ENCODE peak calls at places on chromosomes 16 and 17, in seven cellular contexts. S, Q, C, O, W, U and F are unnamed samples.

GRCh38 chr16:56350491-56351405 is 74.6 kb downstream of the AMFR start:
- DNase-seq in S (no peak), Q (no peak), C (no peak), O (no peak), W (no peak), U (no peak), F (no peak)

GRCh38 chr17:43399839-43400328 is 1.1 kb downstream of the ARL4D start:
- DNase-seq in S (no peak), Q (no peak), C (no peak), O (no peak), W (peak; percentile 12), U (peak; percentile 42), F (no peak)

GRCh38 chr17:21242780-21243515 is 10.3 kb downstream of the NATD1 start:
- DNase-seq in S (no peak), Q (no peak), C (no peak), O (peak; percentile 54), W (no peak), U (no peak), F (no peak)

GRCh38 chr16:19907161-19907992 is 22.7 kb upstream of the GPRC5B start:
- DNase-seq in S (peak; percentile 47), Q (peak; percentile 84), C (peak; percentile 82), O (peak; percentile 47), W (peak; percentile 39), U (peak; percentile 41), F (peak; percentile 59)

GRCh38 chr16:66605177-66605999 is 884 bp downstream of the CMTM3 start:
- DNase-seq in S (peak; percentile 63), Q (peak; percentile 80), C (peak; percentile 45), O (peak; percentile 73), W (peak; percentile 16), U (peak; percentile 71), F (peak; percentile 72)

GRCh38 chr17:40622509-40622928 is 25.1 kb downstream of the SMARCE1 start:
- DNase-seq in S (no peak), Q (no peak), C (no peak), O (no peak), W (no peak), U (no peak), F (no peak)

GRCh38 chr16:9050102-9050830 is 41.2 kb upstream of the HAPSTR1 start:
- DNase-seq in S (peak; percentile 10), Q (no peak), C (peak; percentile 36), O (no peak), W (peak; percentile 24), U (no peak), F (no peak)

GRCh38 chr17:47221154-47221553 is 12.0 kb downstream of the MYL4 start:
- DNase-seq in S (no peak), Q (no peak), C (no peak), O (no peak), W (no peak), U (no peak), F (no peak)

GRCh38 chr17:60641810-60642220 is 35.8 kb upstream of the BCAS3 start:
- DNase-seq in S (peak; percentile 71), Q (peak; percentile 85), C (peak; percentile 87), O (peak; percentile 78), W (peak; percentile 71), U (peak; percentile 62), F (peak; percentile 81)

GRCh38 chr16:3112058-3112880 is at the start of gene ZNF205:
- DNase-seq in S (peak; percentile 74), Q (peak; percentile 85), C (peak; percentile 78), O (peak; percentile 79), W (peak; percentile 62), U (peak; percentile 83), F (peak; percentile 76)

GRCh38 chr16:85265789-85266188 is 153.5 kb upstream of the CIBAR2 start:
- DNase-seq in S (no peak), Q (no peak), C (no peak), O (no peak), W (no peak), U (no peak), F (no peak)

GRCh38 chr17:6893382-6894205 is 62.1 kb upstream of the TEKT1 start:
- DNase-seq in S (no peak), Q (no peak), C (no peak), O (no peak), W (no peak), U (no peak), F (no peak)

GRCh38 chr17:16516594-16517018 is 24.6 kb upstream of the LRRC75A start:
- DNase-seq in S (peak; percentile 85), Q (peak; percentile 83), C (peak; percentile 74), O (peak; percentile 49), W (peak; percentile 28), U (peak; percentile 26), F (peak; percentile 73)

GRCh38 chr16:56137269-56137668 is 54.0 kb upstream of the GNAO1 start:
- DNase-seq in S (no peak), Q (no peak), C (no peak), O (no peak), W (no peak), U (no peak), F (no peak)

GRCh38 chr16:47503936-47504335 is 42.8 kb downstream of the PHKB start:
- DNase-seq in S (peak; percentile 55), Q (no peak), C (no peak), O (no peak), W (peak; percentile 23), U (no peak), F (no peak)

GRCh38 chr17:42341568-42341967 is 46.7 kb downstream of the STAT3 start:
- DNase-seq in S (no peak), Q (no peak), C (no peak), O (no peak), W (no peak), U (no peak), F (no peak)
- H3K4me1 ChIP-seq in S (peaks cover 5% of the 10 kb centered on the region), Q (peaks cover 19% of the 10 kb centered on the region), C (peaks cover 14% of the 10 kb centered on the region), O (peaks cover 18% of the 10 kb centered on the region), W (no peaks in the 10 kb centered on the region), U (no peaks in the 10 kb centered on the region), F (peaks cover 9% of the 10 kb centered on the region)

GRCh38 chr17:36999475-36999874 is 50.7 kb downstream of the AATF start:
- DNase-seq in S (no peak), Q (no peak), C (no peak), O (no peak), W (no peak), U (no peak), F (no peak)

GRCh38 chr17:36989173-36989572 is 40.4 kb downstream of the AATF start:
- DNase-seq in S (no peak), Q (no peak), C (no peak), O (no peak), W (no peak), U (no peak), F (no peak)

GRCh38 chr17:36992701-36993100 is 43.9 kb downstream of the AATF start:
- DNase-seq in S (no peak), Q (no peak), C (no peak), O (no peak), W (no peak), U (no peak), F (no peak)

GRCh38 chr17:36993227-36993626 is 44.5 kb downstream of the AATF start:
- DNase-seq in S (no peak), Q (no peak), C (no peak), O (no peak), W (no peak), U (no peak), F (no peak)

GRCh38 chr17:36994438-36994837 is 45.7 kb downstream of the AATF start:
- DNase-seq in S (peak; percentile 56), Q (peak; percentile 12), C (no peak), O (no peak), W (peak; percentile 24), U (no peak), F (no peak)
- H3K4me1 ChIP-seq in S (no peaks in the 10 kb centered on the region), Q (peaks cover 6% of the 10 kb centered on the region), C (peaks cover 7% of the 10 kb centered on the region), O (no peaks in the 10 kb centered on the region), W (no peaks in the 10 kb centered on the region), U (no peaks in the 10 kb centered on the region), F (peaks cover 2% of the 10 kb centered on the region)

GRCh38 chr17:1077536-1078061 is 80.7 kb downstream of the TIMM22 start:
- DNase-seq in S (no peak), Q (no peak), C (no peak), O (no peak), W (no peak), U (no peak), F (no peak)

GRCh38 chr17:1078062-1078711 is 81.3 kb downstream of the TIMM22 start:
- DNase-seq in S (no peak), Q (no peak), C (no peak), O (no peak), W (no peak), U (no peak), F (no peak)

GRCh38 chr17:1083451-1084187 is 86.7 kb downstream of the TIMM22 start:
- DNase-seq in S (peak; percentile 62), Q (no peak), C (no peak), O (no peak), W (no peak), U (no peak), F (no peak)

GRCh38 chr17:1078831-1079561 is 82.1 kb downstream of the TIMM22 start:
- DNase-seq in S (no peak), Q (no peak), C (no peak), O (peak; percentile 62), W (no peak), U (peak; percentile 70), F (no peak)

DNA sequence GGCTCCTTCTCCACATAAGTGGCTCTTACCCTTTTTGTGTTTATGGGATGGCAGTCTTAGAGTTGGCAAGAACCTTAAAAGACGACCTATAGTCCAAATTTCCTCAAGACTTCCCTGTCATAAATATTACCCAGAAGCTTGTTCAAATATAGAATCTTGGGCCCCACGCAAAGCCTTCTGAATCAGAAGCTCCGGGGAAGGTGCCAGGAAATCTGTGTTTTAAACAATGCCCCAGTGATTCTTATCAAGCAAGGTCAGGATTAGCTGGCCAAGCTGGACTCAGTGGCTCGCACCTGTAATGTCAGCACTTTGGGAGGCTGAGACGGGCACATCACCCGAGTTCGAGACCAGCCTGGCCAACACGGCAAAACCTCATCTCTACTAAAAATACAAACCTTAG is 85.7 kb downstream of the TIMM22 start:
- DNase-seq in S (peak; percentile 83), Q (no peak), C (peak; percentile 54), O (no peak), W (no peak), U (no peak), F (no peak)
- H3K4me1 ChIP-seq in S (peaks cover 6% of the 10 kb centered on the region), Q (peaks cover 7% of the 10 kb centered on the region), C (peaks cover 11% of the 10 kb centered on the region), O (peaks cover 19% of the 10 kb centered on the region), W (peaks cover 20% of the 10 kb centered on the region), U (peaks cover 5% of the 10 kb centered on the region), F (peaks cover 15% of the 10 kb centered on the region)

GRCh38 chr17:73795730-73796129 is 151.5 kb upstream of the SDK2 start:
- DNase-seq in S (no peak), Q (no peak), C (no peak), O (no peak), W (no peak), U (no peak), F (no peak)
- H3K4me1 ChIP-seq in S (peaks cover 12% of the 10 kb centered on the region), Q (peaks cover 22% of the 10 kb centered on the region), C (no peaks in the 10 kb centered on the region), O (peaks cover 3% of the 10 kb centered on the region), W (no peaks in the 10 kb centered on the region), U (no peaks in the 10 kb centered on the region), F (peaks cover 7% of the 10 kb centered on the region)

DNA sequence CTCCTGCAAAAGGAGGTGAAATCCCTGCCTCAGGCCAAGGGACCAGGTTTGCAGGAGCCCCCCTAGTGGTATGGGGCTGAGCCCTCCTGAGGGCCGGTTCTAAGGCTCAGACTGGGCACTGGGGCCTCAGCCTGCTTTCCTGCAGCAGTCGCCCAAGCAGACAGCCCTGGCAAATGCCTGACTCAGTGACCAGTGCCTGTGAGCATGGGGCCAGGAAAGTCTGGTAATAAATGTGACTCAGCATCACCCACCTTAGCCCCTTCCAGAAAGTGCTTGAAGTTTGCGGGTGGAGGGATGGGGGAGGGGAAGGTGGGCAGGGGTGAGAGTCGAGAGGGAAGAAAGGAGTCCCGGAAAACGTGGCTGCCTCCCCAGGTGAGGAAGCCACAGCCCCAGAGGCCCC is 2.1 kb downstream of the MC1R start:
- DNase-seq in S (peak; percentile 72), Q (peak; percentile 38), C (no peak), O (no peak), W (no peak), U (no peak), F (no peak)
- H3K4me1 ChIP-seq in S (peaks cover 26% of the 10 kb centered on the region), Q (peaks cover 49% of the 10 kb centered on the region), C (no peaks in the 10 kb centered on the region), O (peaks cover 43% of the 10 kb centered on the region), W (peaks cover 9% of the 10 kb centered on the region), U (peaks cover 12% of the 10 kb centered on the region), F (peaks cover 72% of the 10 kb centered on the region)